ENCODE peak calls at places on chromosomes 16 and 17, in seven cellular contexts. V, X, S, Z, N, P and K are unnamed samples.
A peak's percentile ranks its signal among the peaks of the same experiment; 100 is the strongest.

GRCh38 chr17:76793775-76794174 is 55.9 kb downstream of the MFSD11 start:
- DNase-seq in V (no peak), X (no peak), S (no peak), Z (no peak), N (no peak), P (peak; percentile 59), K (no peak)

GRCh38 chr17:35376245-35376644 is 2.8 kb upstream of the SLFN11 start:
- DNase-seq in V (no peak), X (no peak), S (no peak), Z (no peak), N (no peak), P (no peak), K (no peak)

GRCh38 chr16:79272141-79272577 is 328.4 kb downstream of the MAF start:
- DNase-seq in V (no peak), X (no peak), S (no peak), Z (peak; percentile 66), N (no peak), P (no peak), K (peak; percentile 32)

GRCh38 chr17:34287858-34288257 is 2.3 kb downstream of the CCL11 start:
- DNase-seq in V (no peak), X (no peak), S (no peak), Z (no peak), N (no peak), P (no peak), K (no peak)

GRCh38 chr17:61325382-61326073 is 74.1 kb upstream of the TBX2 start:
- DNase-seq in V (no peak), X (no peak), S (no peak), Z (no peak), N (no peak), P (no peak), K (no peak)

GRCh38 chr17:2971851-2972250 is 91.6 kb downstream of the OR1D5 start:
- DNase-seq in V (no peak), X (no peak), S (no peak), Z (no peak), N (no peak), P (no peak), K (no peak)

GRCh38 chr17:34820922-34821321 is 140.3 kb downstream of the CCT6B start:
- DNase-seq in V (no peak), X (no peak), S (no peak), Z (no peak), N (no peak), P (no peak), K (no peak)

GRCh38 chr16:82627811-82628339 is 1.1 kb downstream of the CDH13 start:
- DNase-seq in V (peak; percentile 50), X (no peak), S (no peak), Z (peak; percentile 86), N (no peak), P (no peak), K (peak; percentile 26)

GRCh38 chr16:64626771-64627170 is 495.1 kb downstream of the CDH11 start:
- DNase-seq in V (no peak), X (no peak), S (no peak), Z (no peak), N (no peak), P (no peak), K (no peak)

GRCh38 chr17:65530158-65530984 is 31.1 kb downstream of the AXIN2 start:
- DNase-seq in V (no peak), X (no peak), S (no peak), Z (no peak), N (peak; percentile 69), P (no peak), K (no peak)

GRCh38 chr16:62853887-62854286 is 817.6 kb upstream of the CDH8 start:
- DNase-seq in V (no peak), X (no peak), S (no peak), Z (no peak), N (no peak), P (no peak), K (no peak)

GRCh38 chr16:30972872-30973271 is 12.1 kb upstream of the HSD3B7 start:
- DNase-seq in V (no peak), X (no peak), S (no peak), Z (no peak), N (no peak), P (peak; percentile 32), K (no peak)

GRCh38 chr17:39527220-39527813 is 66.0 kb downstream of the CDK12 start:
- DNase-seq in V (no peak), X (no peak), S (peak; percentile 17), Z (no peak), N (no peak), P (no peak), K (no peak)

GRCh38 chr17:10844667-10845387 is 6.9 kb upstream of the PIRT start:
- DNase-seq in V (peak; percentile 90), X (peak; percentile 81), S (peak; percentile 59), Z (peak; percentile 90), N (peak; percentile 89), P (peak; percentile 86), K (peak; percentile 92)

GRCh38 chr17:71975331-71975801 is 145.5 kb upstream of the SOX9 start:
- DNase-seq in V (no peak), X (no peak), S (peak; percentile 55), Z (no peak), N (peak; percentile 86), P (no peak), K (peak; percentile 75)

GRCh38 chr17:76681222-76682137 is 29.3 kb downstream of the MXRA7 start:
- DNase-seq in V (peak; percentile 80), X (peak; percentile 90), S (peak; percentile 73), Z (no peak), N (no peak), P (peak; percentile 84), K (peak; percentile 84)

GRCh38 chr17:42514867-42515266 is 21.2 kb upstream of the NAGLU start:
- DNase-seq in V (no peak), X (no peak), S (no peak), Z (no peak), N (no peak), P (no peak), K (no peak)

GRCh38 chr17:39213852-39214251 is 11.9 kb downstream of the STAC2 start:
- DNase-seq in V (peak; percentile 33), X (no peak), S (no peak), Z (no peak), N (no peak), P (peak; percentile 76), K (no peak)

GRCh38 chr16:82658796-82659195 is 32.0 kb downstream of the CDH13 start:
- DNase-seq in V (no peak), X (no peak), S (no peak), Z (no peak), N (no peak), P (no peak), K (no peak)

GRCh38 chr16:24540575-24541240 is 1.3 kb downstream of the RBBP6 start:
- DNase-seq in V (no peak), X (no peak), S (no peak), Z (no peak), N (no peak), P (no peak), K (no peak)

GRCh38 chr17:34542700-34543336 is 36.6 kb upstream of the TMEM132E start:
- DNase-seq in V (peak; percentile 27), X (peak; percentile 89), S (peak; percentile 66), Z (no peak), N (no peak), P (peak; percentile 40), K (peak; percentile 25)

GRCh38 chr17:17134952-17135340 is 71.2 kb downstream of the PLD6 start:
- DNase-seq in V (no peak), X (no peak), S (no peak), Z (no peak), N (no peak), P (no peak), K (no peak)

DNA sequence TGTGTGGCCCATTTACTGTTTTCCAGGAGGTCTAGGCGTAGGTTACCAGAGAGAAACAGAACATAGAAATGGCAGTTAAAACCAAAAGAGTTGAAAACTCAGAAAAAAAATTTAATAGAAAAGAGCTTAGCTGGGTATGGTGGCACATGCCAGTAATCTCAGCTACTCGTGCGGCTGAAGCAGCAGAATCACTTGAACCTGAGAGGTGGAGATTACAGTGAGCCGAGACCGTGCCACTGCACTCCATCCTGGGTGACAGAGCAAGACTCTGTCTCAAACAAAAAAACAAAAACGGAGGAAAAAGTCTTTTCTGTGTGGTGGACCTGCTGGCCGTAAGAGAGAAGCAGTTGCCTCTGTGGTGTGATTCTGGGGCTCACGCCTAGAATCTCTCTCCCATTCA is 35.8 kb downstream of the MRTFB start:
- DNase-seq in V (no peak), X (no peak), S (no peak), Z (no peak), N (no peak), P (no peak), K (no peak)
- TF ChIP-seq POLR2A in V (no peak), X (no peak), S (no peak), Z (no peak), N (no peak), P (no peak), K (no peak)

DNA sequence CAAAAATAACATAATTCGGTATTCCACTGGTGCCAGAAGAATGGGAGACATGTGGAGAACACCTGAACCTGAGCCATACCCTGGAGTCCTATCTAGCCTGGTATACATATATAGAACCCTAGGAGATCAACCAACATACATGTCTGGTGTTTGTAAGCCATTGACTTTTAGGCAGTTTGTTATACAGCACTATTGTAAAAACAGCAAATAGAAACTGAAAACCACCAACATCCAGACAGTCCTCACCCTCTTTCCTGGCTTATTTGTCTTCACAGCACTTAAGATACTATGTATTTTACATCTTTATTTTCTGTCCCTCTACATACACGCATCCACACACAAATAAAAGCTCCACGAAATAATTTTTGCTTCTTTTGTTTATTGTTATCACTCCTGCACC is 404.2 kb upstream of the PMFBP1 start:
- DNase-seq in V (no peak), X (no peak), S (no peak), Z (no peak), N (no peak), P (no peak), K (no peak)
- TF ChIP-seq CTCF in V (no peak), X (no peak), S (no peak), Z (no peak), N (no peak), P (no peak), K (no peak)

GRCh38 chr16:14632693-14633569 is at the start of gene BFAR:
- DNase-seq in V (peak; percentile 99), X (peak; percentile 98), S (peak; percentile 99), Z (peak; percentile 96), N (peak; percentile 100), P (peak; percentile 95), K (peak; percentile 100)
- TF ChIP-seq EP300 in V (no peak), X (no peak), S (peak; percentile 92), Z (peak; percentile 91), N (no peak), P (no peak), K (no peak)

GRCh38 chr16:75433732-75434413 is 570 bp upstream of the CFDP1 start:
- DNase-seq in V (peak; percentile 71), X (peak; percentile 71), S (peak; percentile 73), Z (no peak), N (peak; percentile 81), P (peak; percentile 69), K (peak; percentile 74)
- TF ChIP-seq POLR2A in V (peak; percentile 18), X (peak; percentile 27), S (no peak), Z (no peak), N (no peak), P (no peak), K (no peak)

GRCh38 chr17:44084131-44084538 is 13.6 kb downstream of the G6PC3 start:
- DNase-seq in V (no peak), X (peak; percentile 85), S (no peak), Z (no peak), N (no peak), P (peak; percentile 82), K (no peak)
- TF ChIP-seq CTCF in V (no peak), X (peak; percentile 74), S (no peak), Z (no peak), N (no peak), P (peak; percentile 56), K (no peak)